ENCODE peak calls at places on chromosome 12, in five cellular contexts. One of them, this sample, is unnamed.

GRCh38 chr12:26037615-26038180 is 79.2 kb downstream of the RASSF8 start:
- DNase-seq in astrocyte: no peak
- DNase-seq in neuronal stem cell: no peak
- DNase-seq in mammary epithelial cell: no peak
- DNase-seq in SK-N-SH: no peak
- DNase-seq in this sample: no peak

GRCh38 chr12:112020947-112021457 is 7.8 kb downstream of the ERP29 start:
- DNase-seq in neuronal stem cell: no peak
- DNase-seq in astrocyte: no peak
- DNase-seq in SK-N-SH: no peak
- DNase-seq in mammary epithelial cell: no peak
- DNase-seq in this sample: no peak

GRCh38 chr12:40801861-40802260 is 109.6 kb downstream of the CNTN1 start:
- DNase-seq in astrocyte: no peak
- DNase-seq in neuronal stem cell: no peak
- DNase-seq in mammary epithelial cell: no peak
- DNase-seq in SK-N-SH: no peak
- DNase-seq in this sample: no peak

GRCh38 chr12:12349711-12350665 is at the start of gene MANSC1:
- DNase-seq in SK-N-SH: peak; percentile 89
- DNase-seq in neuronal stem cell: peak; percentile 49
- DNase-seq in astrocyte: no peak
- DNase-seq in mammary epithelial cell: no peak
- DNase-seq in this sample: peak; percentile 66

GRCh38 chr12:109736552-109737108 is 23.0 kb downstream of the FAM222A start:
- DNase-seq in mammary epithelial cell: no peak
- DNase-seq in neuronal stem cell: peak; percentile 83
- DNase-seq in SK-N-SH: peak; percentile 43
- DNase-seq in astrocyte: peak; percentile 29
- DNase-seq in this sample: peak; percentile 62

GRCh38 chr12:124964836-124965462 is 24.0 kb downstream of the DHX37 start:
- DNase-seq in mammary epithelial cell: no peak
- DNase-seq in SK-N-SH: no peak
- DNase-seq in neuronal stem cell: no peak
- DNase-seq in astrocyte: no peak
- DNase-seq in this sample: no peak

GRCh38 chr12:49603721-49604120 is 1.7 kb downstream of the FAM186B start:
- DNase-seq in neuronal stem cell: no peak
- DNase-seq in SK-N-SH: no peak
- DNase-seq in astrocyte: no peak
- DNase-seq in mammary epithelial cell: no peak
- DNase-seq in this sample: no peak

GRCh38 chr12:1474567-1475153 is 119.7 kb downstream of the FBXL14 start:
- DNase-seq in astrocyte: peak; percentile 93
- DNase-seq in neuronal stem cell: peak; percentile 48
- DNase-seq in SK-N-SH: peak; percentile 31
- DNase-seq in mammary epithelial cell: peak; percentile 77
- DNase-seq in this sample: peak; percentile 94

GRCh38 chr12:130204441-130204840 is 42.2 kb downstream of the FZD10 start:
- DNase-seq in neuronal stem cell: no peak
- DNase-seq in astrocyte: no peak
- DNase-seq in mammary epithelial cell: no peak
- DNase-seq in SK-N-SH: no peak
- DNase-seq in this sample: no peak

GRCh38 chr12:131260251-131260905 is 306.7 kb downstream of the ADGRD1 start:
- DNase-seq in astrocyte: no peak
- DNase-seq in neuronal stem cell: no peak
- DNase-seq in mammary epithelial cell: no peak
- DNase-seq in SK-N-SH: no peak
- DNase-seq in this sample: no peak

GRCh38 chr12:39272934-39273770 is 169.8 kb downstream of the KIF21A start:
- DNase-seq in astrocyte: peak; percentile 27
- DNase-seq in SK-N-SH: peak; percentile 28
- DNase-seq in mammary epithelial cell: peak; percentile 35
- DNase-seq in neuronal stem cell: peak; percentile 47
- DNase-seq in this sample: peak; percentile 74

GRCh38 chr12:108912361-108912760 is 32.5 kb downstream of the DAO start:
- DNase-seq in astrocyte: no peak
- DNase-seq in neuronal stem cell: no peak
- DNase-seq in mammary epithelial cell: no peak
- DNase-seq in SK-N-SH: no peak
- DNase-seq in this sample: no peak

GRCh38 chr12:1551496-1551895 is 42.9 kb downstream of the FBXL14 start:
- DNase-seq in SK-N-SH: no peak
- DNase-seq in neuronal stem cell: no peak
- DNase-seq in mammary epithelial cell: no peak
- DNase-seq in astrocyte: no peak
- DNase-seq in this sample: no peak

GRCh38 chr12:117836999-117837736 is 131.6 kb downstream of the KSR2 start:
- DNase-seq in SK-N-SH: peak; percentile 67
- DNase-seq in neuronal stem cell: peak; percentile 88
- DNase-seq in mammary epithelial cell: peak; percentile 39
- DNase-seq in astrocyte: peak; percentile 38
- DNase-seq in this sample: peak; percentile 81

GRCh38 chr12:52836042-52836466 is 1.9 kb upstream of the KRT79 start:
- DNase-seq in SK-N-SH: no peak
- DNase-seq in neuronal stem cell: no peak
- DNase-seq in astrocyte: peak; percentile 79
- DNase-seq in mammary epithelial cell: peak; percentile 8
- DNase-seq in this sample: peak; percentile 42

GRCh38 chr12:65825573-65826512 is 1.6 kb downstream of the HMGA2 start:
- DNase-seq in mammary epithelial cell: no peak
- DNase-seq in astrocyte: peak; percentile 53
- DNase-seq in SK-N-SH: peak; percentile 41
- DNase-seq in neuronal stem cell: peak; percentile 48
- DNase-seq in this sample: peak; percentile 68

GRCh38 chr12:54258286-54258685 is 21.6 kb downstream of the CBX5 start:
- DNase-seq in mammary epithelial cell: no peak
- DNase-seq in astrocyte: peak; percentile 64
- DNase-seq in SK-N-SH: no peak
- DNase-seq in neuronal stem cell: no peak
- DNase-seq in this sample: no peak

GRCh38 chr12:124390442-124391116 is 95.7 kb downstream of the RFLNA start:
- DNase-seq in mammary epithelial cell: no peak
- DNase-seq in SK-N-SH: no peak
- DNase-seq in astrocyte: peak; percentile 76
- DNase-seq in neuronal stem cell: no peak
- DNase-seq in this sample: peak; percentile 85

GRCh38 chr12:92485356-92486348 is 217.1 kb upstream of the PLEKHG7 start:
- DNase-seq in mammary epithelial cell: no peak
- DNase-seq in SK-N-SH: no peak
- DNase-seq in astrocyte: no peak
- DNase-seq in neuronal stem cell: no peak
- DNase-seq in this sample: peak; percentile 39

GRCh38 chr12:104138747-104139186 is 757 bp upstream of the NFYB start:
- DNase-seq in neuronal stem cell: peak; percentile 15
- DNase-seq in mammary epithelial cell: no peak
- DNase-seq in astrocyte: no peak
- DNase-seq in SK-N-SH: no peak
- DNase-seq in this sample: peak; percentile 32

GRCh38 chr12:113113397-113113796 is 22.2 kb downstream of the RASAL1 start:
- DNase-seq in astrocyte: no peak
- DNase-seq in SK-N-SH: no peak
- DNase-seq in neuronal stem cell: no peak
- DNase-seq in mammary epithelial cell: no peak
- DNase-seq in this sample: no peak

GRCh38 chr12:113116875-113117274 is 18.7 kb downstream of the RASAL1 start:
- DNase-seq in mammary epithelial cell: no peak
- DNase-seq in SK-N-SH: no peak
- DNase-seq in astrocyte: no peak
- DNase-seq in neuronal stem cell: no peak
- DNase-seq in this sample: no peak

GRCh38 chr12:113114447-113115178 is 20.9 kb downstream of the RASAL1 start:
- DNase-seq in neuronal stem cell: no peak
- DNase-seq in mammary epithelial cell: no peak
- DNase-seq in SK-N-SH: no peak
- DNase-seq in astrocyte: no peak
- DNase-seq in this sample: no peak

GRCh38 chr12:113118142-113118541 is 17.4 kb downstream of the RASAL1 start:
- DNase-seq in mammary epithelial cell: no peak
- DNase-seq in neuronal stem cell: no peak
- DNase-seq in SK-N-SH: no peak
- DNase-seq in astrocyte: no peak
- DNase-seq in this sample: no peak

DNA sequence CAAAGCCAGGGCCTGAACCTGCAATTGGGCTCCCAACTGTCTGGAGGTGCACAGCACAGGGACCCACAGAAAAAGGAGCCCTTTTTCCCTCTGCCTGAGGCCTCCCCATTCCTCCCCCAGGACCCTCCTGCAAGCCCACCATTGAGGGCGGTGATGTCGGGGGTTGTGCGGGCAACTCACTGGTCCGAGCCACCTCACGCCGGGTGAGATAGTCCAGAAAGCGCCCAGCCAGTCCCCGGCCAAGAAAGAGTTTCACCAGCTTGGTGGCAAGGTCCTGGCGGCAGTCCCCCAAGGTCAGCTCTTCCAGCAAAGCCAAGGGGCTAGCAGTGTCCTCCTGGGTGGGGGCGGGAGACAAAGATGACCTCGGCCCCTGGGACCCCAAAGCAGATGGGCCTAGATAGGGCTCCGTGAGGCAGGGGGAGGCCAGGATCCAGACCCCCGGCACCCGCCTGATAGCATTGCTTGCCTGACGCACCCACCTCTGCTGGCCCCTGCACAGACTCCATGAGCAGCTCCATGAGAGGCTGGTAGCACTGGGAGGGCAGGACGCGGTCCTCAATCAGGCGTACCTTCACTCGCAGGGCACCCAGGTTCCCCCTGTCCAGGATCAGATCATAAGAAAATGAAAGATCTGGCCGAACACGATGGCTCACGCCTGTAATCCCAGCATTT is 20.0 kb downstream of the RASAL1 start:
- DNase-seq in SK-N-SH: no peak
- DNase-seq in mammary epithelial cell: no peak
- DNase-seq in astrocyte: no peak
- DNase-seq in neuronal stem cell: no peak
- DNase-seq in this sample: no peak
- H3K9ac ChIP-seq in SK-N-SH: no peak overlapping the region
- H3K9ac ChIP-seq in mammary epithelial cell: no peak overlapping the region
- H3K9ac ChIP-seq in astrocyte: no peak overlapping the region
- H3K9ac ChIP-seq in neuronal stem cell: no peak overlapping the region
- H3K9ac ChIP-seq in this sample: no peak overlapping the region

GRCh38 chr12:4118017-4118510 is 155.5 kb upstream of the CCND2 start:
- DNase-seq in SK-N-SH: no peak
- DNase-seq in astrocyte: peak; percentile 44
- DNase-seq in mammary epithelial cell: peak; percentile 45
- DNase-seq in neuronal stem cell: no peak
- DNase-seq in this sample: peak; percentile 25
- H3K9ac ChIP-seq in SK-N-SH: no peak overlapping the region
- H3K9ac ChIP-seq in astrocyte: no peak overlapping the region
- H3K9ac ChIP-seq in mammary epithelial cell: no peak overlapping the region
- H3K9ac ChIP-seq in neuronal stem cell: no peak overlapping the region
- H3K9ac ChIP-seq in this sample: no peak overlapping the region

GRCh38 chr12:110737532-110737931 is 5.2 kb downstream of the PPP1CC start:
- DNase-seq in mammary epithelial cell: no peak
- DNase-seq in SK-N-SH: no peak
- DNase-seq in neuronal stem cell: no peak
- DNase-seq in astrocyte: no peak
- DNase-seq in this sample: no peak

GRCh38 chr12:110741795-110742717 is 635 bp downstream of the PPP1CC start:
- DNase-seq in neuronal stem cell: peak; percentile 18
- DNase-seq in SK-N-SH: peak; percentile 22
- DNase-seq in mammary epithelial cell: peak; percentile 32
- DNase-seq in astrocyte: no peak
- DNase-seq in this sample: peak; percentile 61

GRCh38 chr12:110741371-110741770 is 1.3 kb downstream of the PPP1CC start:
- DNase-seq in astrocyte: no peak
- DNase-seq in mammary epithelial cell: peak; percentile 9
- DNase-seq in SK-N-SH: no peak
- DNase-seq in neuronal stem cell: no peak
- DNase-seq in this sample: peak; percentile 46

GRCh38 chr12:110739894-110740293 is 2.8 kb downstream of the PPP1CC start:
- DNase-seq in SK-N-SH: no peak
- DNase-seq in mammary epithelial cell: no peak
- DNase-seq in astrocyte: no peak
- DNase-seq in neuronal stem cell: no peak
- DNase-seq in this sample: peak; percentile 22

DNA sequence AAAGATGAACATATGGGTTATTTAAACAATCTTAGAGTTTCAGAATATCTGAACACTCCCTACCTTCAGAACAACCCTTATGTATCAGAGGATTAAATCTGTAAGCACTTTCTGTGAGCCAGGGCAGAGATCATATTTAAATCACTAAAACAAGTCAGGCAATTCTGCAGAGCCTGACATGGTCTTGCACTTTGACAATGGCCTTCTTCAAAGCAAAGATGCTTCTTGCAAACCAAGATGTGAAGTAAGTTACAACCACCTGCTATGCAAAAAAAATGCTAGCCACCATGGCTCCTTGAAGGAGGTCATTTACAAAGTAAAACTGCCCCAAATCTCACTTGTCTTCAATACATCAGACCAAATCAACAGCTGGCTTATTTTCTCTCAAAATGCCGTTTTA is 3.2 kb downstream of the PPP1CC start:
- DNase-seq in neuronal stem cell: no peak
- DNase-seq in astrocyte: no peak
- DNase-seq in SK-N-SH: no peak
- DNase-seq in mammary epithelial cell: no peak
- DNase-seq in this sample: no peak
- H3K9ac ChIP-seq in neuronal stem cell: no peak overlapping the region
- H3K9ac ChIP-seq in astrocyte: peak overlapping the region; percentile 37
- H3K9ac ChIP-seq in SK-N-SH: no peak overlapping the region
- H3K9ac ChIP-seq in mammary epithelial cell: no peak overlapping the region
- H3K9ac ChIP-seq in this sample: no peak overlapping the region

GRCh38 chr12:10363665-10363921 is 26.2 kb downstream of the KLRK1 start:
- DNase-seq in SK-N-SH: no peak
- DNase-seq in astrocyte: no peak
- DNase-seq in neuronal stem cell: no peak
- DNase-seq in mammary epithelial cell: peak; percentile 46
- DNase-seq in this sample: no peak

GRCh38 chr12:10361084-10361483 is 28.8 kb downstream of the KLRK1 start:
- DNase-seq in astrocyte: no peak
- DNase-seq in SK-N-SH: no peak
- DNase-seq in mammary epithelial cell: peak; percentile 90
- DNase-seq in neuronal stem cell: no peak
- DNase-seq in this sample: no peak

GRCh38 chr12:10362828-10363664 is 26.8 kb downstream of the KLRK1 start:
- DNase-seq in neuronal stem cell: no peak
- DNase-seq in astrocyte: peak; percentile 51
- DNase-seq in mammary epithelial cell: peak; percentile 58
- DNase-seq in SK-N-SH: no peak
- DNase-seq in this sample: no peak

GRCh38 chr12:10361622-10362021 is 28.2 kb downstream of the KLRK1 start:
- DNase-seq in astrocyte: peak; percentile 76
- DNase-seq in SK-N-SH: no peak
- DNase-seq in neuronal stem cell: no peak
- DNase-seq in mammary epithelial cell: peak; percentile 41
- DNase-seq in this sample: peak; percentile 51

DNA sequence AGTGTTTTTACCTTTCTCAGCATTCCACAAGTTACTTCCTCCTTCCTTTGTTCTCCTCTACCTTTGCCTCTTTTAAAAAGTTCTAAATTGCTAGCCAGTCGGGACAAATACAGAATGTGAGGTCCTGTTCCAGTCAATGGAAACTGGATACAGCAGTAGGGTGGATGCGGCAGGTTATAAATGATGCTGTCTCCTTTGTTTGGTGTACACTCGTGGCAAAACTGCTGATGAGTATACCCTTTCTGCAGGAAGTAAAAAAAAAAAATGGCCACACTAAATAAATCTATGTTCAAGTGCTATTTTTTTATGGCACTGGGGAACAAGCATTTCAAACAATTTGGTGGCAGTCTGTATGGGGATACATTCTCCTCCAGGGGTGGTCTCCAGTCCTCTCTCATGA is 27.5 kb downstream of the KLRK1 start:
- DNase-seq in astrocyte: no peak
- DNase-seq in mammary epithelial cell: peak; percentile 19
- DNase-seq in SK-N-SH: no peak
- DNase-seq in neuronal stem cell: no peak
- DNase-seq in this sample: no peak
- H3K9ac ChIP-seq in astrocyte: no peak overlapping the region
- H3K9ac ChIP-seq in mammary epithelial cell: peak overlapping the region; percentile 89
- H3K9ac ChIP-seq in SK-N-SH: no peak overlapping the region
- H3K9ac ChIP-seq in neuronal stem cell: no peak overlapping the region
- H3K9ac ChIP-seq in this sample: peak overlapping the region; percentile 87

This sample was measured in adipocyte.